ENCODE peak calls at places on chromosomes 12 and 14, in five cellular contexts. I, E, Z, Y and L are unnamed samples.

GRCh38 chr14:51219473-51220448 is 20.3 kb upstream of the TMX1 start:
- DNase-seq in E (no peak), Y (peak), Z (no peak), I (no peak), L (no peak)

GRCh38 chr14:29906256-29906885 is 21.3 kb downstream of the PRKD1 start:
- DNase-seq in E (no peak), Y (peak), I (no peak), Z (no peak), L (no peak)

GRCh38 chr12:58425481-58426392 is 484.4 kb downstream of the ATP23 start:
- DNase-seq in E (peak), I (peak), Y (peak), Z (peak), L (no peak)

GRCh38 chr12:113658030-113658655 is 186.5 kb upstream of the LHX5 start:
- DNase-seq in E (no peak), Y (no peak), Z (no peak), I (no peak), L (no peak)

GRCh38 chr14:50740858-50741257 is 72.8 kb upstream of the SAV1 start:
- DNase-seq in I (no peak), Y (no peak), E (no peak), Z (no peak), L (no peak)

GRCh38 chr12:77584860-77585259 is 245.8 kb upstream of the NAV3 start:
- DNase-seq in I (no peak), E (no peak), Z (no peak), Y (no peak), L (no peak)

GRCh38 chr14:69076341-69076740 is 76.6 kb downstream of the DCAF5 start:
- DNase-seq in E (no peak), I (no peak), Y (no peak), Z (no peak), L (no peak)

GRCh38 chr12:29309320-29309902 is 71.6 kb downstream of the ERGIC2 start:
- DNase-seq in Z (no peak), E (no peak), Y (peak), I (peak), L (no peak)

GRCh38 chr12:75548879-75549278 is 37.5 kb upstream of the KRR1 start:
- DNase-seq in Z (no peak), Y (no peak), I (no peak), E (no peak), L (no peak)

GRCh38 chr14:104932676-104933631 is 8.3 kb downstream of the PLD4 start:
- DNase-seq in Y (peak), E (peak), Z (peak), I (peak), L (peak)

GRCh38 chr14:62304172-62304571 is 542.0 kb downstream of the SNAPC1 start:
- DNase-seq in Z (no peak), I (no peak), E (no peak), Y (no peak), L (no peak)

GRCh38 chr12:1791104-1791927 is 29.0 kb upstream of the LRTM2 start:
- DNase-seq in I (peak), Y (peak), Z (peak), E (peak), L (no peak)

GRCh38 chr12:6178981-6179761 is 21.0 kb upstream of the CD9 start:
- DNase-seq in I (no peak), E (peak), Y (peak), Z (no peak), L (no peak)

GRCh38 chr12:77325505-77325904 is 260.1 kb upstream of the E2F7 start:
- DNase-seq in Z (no peak), Y (no peak), I (no peak), E (no peak), L (no peak)

GRCh38 chr14:20671597-20672283 is 12.6 kb upstream of the RNASE4 start:
- DNase-seq in E (no peak), Y (peak), Z (no peak), I (no peak), L (no peak)

GRCh38 chr14:58871972-58872530 is 234.3 kb downstream of the DACT1 start:
- DNase-seq in E (no peak), I (no peak), Y (peak), Z (no peak), L (no peak)

GRCh38 chr12:48985475-48985897 is 7.4 kb downstream of the WNT1 start:
- DNase-seq in I (no peak), Z (peak), E (no peak), Y (no peak), L (no peak)

GRCh38 chr14:100140452-100141132 is 18.9 kb downstream of the DEGS2 start:
- DNase-seq in Z (peak), I (no peak), Y (peak), E (no peak), L (no peak)

GRCh38 chr12:6552140-6552551 is 3.7 kb downstream of the IFFO1 start:
- DNase-seq in E (peak), Y (no peak), I (no peak), Z (no peak), L (peak)

GRCh38 chr12:2750185-2750584 is 44.6 kb upstream of the FKBP4 start:
- DNase-seq in I (no peak), Y (no peak), E (no peak), Z (no peak), L (no peak)

GRCh38 chr12:67320614-67321305 is 51.6 kb downstream of the CAND1 start:
- DNase-seq in Y (peak), E (no peak), Z (no peak), I (no peak), L (no peak)

GRCh38 chr12:58804749-58805148 is 115.6 kb downstream of the LRIG3 start:
- DNase-seq in Y (no peak), I (peak), Z (no peak), E (no peak), L (no peak)

GRCh38 chr12:98909749-98910148 is 264.7 kb downstream of the APAF1 start:
- DNase-seq in Y (no peak), I (no peak), Z (no peak), E (no peak), L (no peak)

GRCh38 chr14:96398921-96399320 is 7.0 kb downstream of the AK7 start:
- DNase-seq in Y (no peak), Z (no peak), E (no peak), I (no peak), L (no peak)

GRCh38 chr12:1093166-1093751 is 102.2 kb downstream of the ERC1 start:
- DNase-seq in Z (peak), Y (peak), E (peak), I (peak), L (no peak)

GRCh38 chr12:108214486-108214885 is 85.4 kb downstream of the WSCD2 start:
- DNase-seq in I (no peak), E (no peak), Z (peak), Y (peak), L (no peak)

GRCh38 chr14:21039585-21040369 is 2.4 kb upstream of the RNASE7 start:
- DNase-seq in E (peak), Y (peak), I (peak), Z (peak), L (no peak)

GRCh38 chr14:98999345-98999744 is 272.7 kb downstream of the BCL11B start:
- DNase-seq in Y (no peak), Z (no peak), E (no peak), I (no peak), L (no peak)

GRCh38 chr12:127537070-127537469 is 729.9 kb upstream of the TMEM132C start:
- DNase-seq in E (no peak), Y (no peak), I (no peak), Z (no peak), L (no peak)

GRCh38 chr12:69578283-69578682 is 7.0 kb upstream of the CCT2 start:
- DNase-seq in E (no peak), Y (no peak), I (no peak), Z (no peak), L (no peak)

GRCh38 chr12:99758997-99759396 is 111.4 kb downstream of the GARIN6 start:
- DNase-seq in Y (no peak), I (no peak), E (no peak), Z (no peak), L (no peak)

GRCh38 chr12:75236206-75236605 is 26.6 kb upstream of the KCNC2 start:
- DNase-seq in Y (no peak), E (no peak), Z (no peak), I (no peak), L (no peak)

GRCh38 chr12:132517013-132517739 is 27.2 kb downstream of the FBRSL1 start:
- DNase-seq in Z (no peak), I (no peak), Y (no peak), E (no peak), L (no peak)

GRCh38 chr12:82682851-82683261 is 3.9 kb upstream of the TMTC2 start:
- DNase-seq in E (no peak), Y (no peak), Z (no peak), I (no peak), L (no peak)

DNA sequence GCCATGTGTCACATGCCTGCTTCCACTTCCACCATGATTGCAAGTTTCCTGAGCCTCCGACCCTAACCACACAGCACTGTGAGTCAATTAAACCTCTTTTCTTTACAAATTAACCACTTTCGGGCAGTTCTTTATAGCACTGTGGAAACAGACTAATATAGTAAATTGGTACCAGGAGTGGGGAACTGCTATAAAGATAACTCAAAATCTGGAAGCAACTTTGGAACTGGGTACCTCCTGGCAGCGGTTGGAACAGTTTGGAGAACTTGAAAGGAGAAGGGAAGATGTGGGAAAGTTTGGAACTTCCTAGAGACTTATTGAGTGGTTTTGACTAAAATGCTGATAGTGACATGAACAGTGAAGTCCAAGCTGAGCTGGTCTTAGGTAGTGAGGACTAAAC is 436.1 kb downstream of the TMEM121 start:
- DNase-seq in Z (no peak), I (no peak), E (no peak), Y (no peak), L (no peak)
- H3K27ac ChIP-seq in Z (no peak), I (no peak), E (no peak), Y (no peak), L (no peak)

DNA sequence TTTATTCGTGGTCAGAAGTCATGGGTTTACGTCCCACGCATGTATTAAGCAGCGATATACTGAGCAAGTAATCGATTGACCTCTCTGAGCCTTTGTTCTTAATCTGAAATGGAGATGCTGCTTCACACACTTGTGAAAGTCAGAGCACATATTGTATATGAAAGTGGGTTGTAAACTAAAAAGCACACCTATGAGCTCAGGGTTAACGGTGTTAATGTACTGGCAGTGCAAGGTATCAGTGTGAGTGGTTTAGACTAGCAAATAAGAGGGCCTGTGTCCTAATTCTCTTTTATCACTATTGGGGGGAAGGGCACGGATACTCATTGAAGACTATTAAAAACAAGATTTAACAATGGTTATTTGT is 676 bp downstream of the MRPL42 start:
- DNase-seq in E (no peak), I (no peak), Y (no peak), Z (no peak), L (no peak)
- H3K27ac ChIP-seq in E (peak), I (peak), Y (peak), Z (peak), L (peak)

GRCh38 chr14:79370969-79371368 is 840.3 kb downstream of the DIO2 start:
- DNase-seq in E (no peak), Y (no peak), Z (no peak), I (no peak), L (no peak)

GRCh38 chr14:79375336-79375735 is 836.0 kb downstream of the DIO2 start:
- DNase-seq in Y (no peak), E (no peak), Z (no peak), I (no peak), L (no peak)

GRCh38 chr14:79373451-79373850 is 837.9 kb downstream of the DIO2 start:
- DNase-seq in I (no peak), Y (no peak), E (no peak), Z (no peak), L (no peak)

DNA sequence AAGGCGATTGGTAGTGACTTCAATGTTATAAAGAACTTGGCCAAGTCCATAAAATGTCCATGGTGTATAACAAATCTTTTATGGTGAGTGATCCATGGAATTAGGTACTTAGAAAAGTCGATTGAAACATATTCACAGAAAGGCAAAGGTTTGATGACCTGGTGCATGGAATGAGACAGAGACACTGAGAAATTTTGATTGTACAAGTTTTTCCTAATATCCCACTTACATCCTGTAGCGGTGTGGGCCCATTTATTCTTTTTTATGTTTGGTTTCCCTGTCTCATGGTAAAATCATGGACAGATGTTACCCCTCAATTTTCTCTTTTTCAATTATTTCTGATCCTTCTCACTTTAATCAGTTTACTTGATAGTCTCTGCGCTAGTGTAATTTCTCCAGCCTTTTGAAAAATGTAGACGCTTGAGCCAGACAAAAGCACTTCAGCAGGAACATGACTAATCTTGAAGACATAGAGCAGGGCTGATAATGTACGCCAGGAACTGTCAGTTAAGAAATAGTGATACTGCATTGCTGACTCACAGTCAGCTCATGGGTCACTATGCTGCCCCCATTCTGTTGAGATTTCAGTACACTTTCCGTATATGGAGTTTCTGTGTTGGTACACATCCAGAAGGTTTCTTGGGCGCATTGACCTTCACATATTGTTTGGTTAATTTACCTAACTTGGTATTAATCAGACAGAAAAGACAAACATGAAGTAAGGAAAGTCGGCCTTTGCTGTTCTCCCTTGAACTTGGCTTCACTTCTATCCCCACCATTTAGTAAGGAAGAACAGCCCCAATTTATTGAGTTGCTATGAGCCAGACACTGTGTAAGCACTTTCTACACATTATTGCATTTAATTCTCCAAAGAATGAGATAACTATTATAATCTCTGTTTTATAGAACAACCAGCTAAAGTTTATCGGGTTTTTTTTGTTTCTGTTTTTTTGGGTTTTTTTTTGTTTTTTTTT is 841.7 kb downstream of the DIO2 start:
- DNase-seq in E (peak), Z (no peak), Y (peak), I (no peak), L (no peak)
- H3K27ac ChIP-seq in E (no peak), Z (no peak), Y (no peak), I (no peak), L (no peak)

GRCh38 chr12:120110550-120111501 is 5.7 kb downstream of the RAB35 start:
- DNase-seq in I (no peak), Y (no peak), Z (no peak), E (no peak), L (peak)

GRCh38 chr12:120104924-120105323 is 11.6 kb downstream of the RAB35 start:
- DNase-seq in E (no peak), Z (no peak), Y (no peak), I (no peak), L (no peak)

GRCh38 chr12:120115066-120115465 is 1.5 kb downstream of the RAB35 start:
- DNase-seq in I (no peak), E (no peak), Y (no peak), Z (no peak), L (no peak)

GRCh38 chr12:120106151-120106550 is 10.4 kb downstream of the RAB35 start:
- DNase-seq in I (no peak), Y (no peak), Z (no peak), E (no peak), L (no peak)

GRCh38 chr12:120109570-120110267 is 6.8 kb downstream of the RAB35 start:
- DNase-seq in I (no peak), Y (no peak), Z (no peak), E (no peak), L (no peak)
- H3K27ac ChIP-seq in I (no peak), Y (no peak), Z (no peak), E (no peak), L (no peak)

GRCh38 chr14:24249230-24250021 is 7.0 kb upstream of the TINF2 start:
- DNase-seq in Z (no peak), E (no peak), Y (no peak), I (no peak), L (no peak)
- H3K27ac ChIP-seq in Z (no peak), E (no peak), Y (no peak), I (no peak), L (no peak)

GRCh38 chr14:64760916-64761315 is 56.7 kb downstream of the PLEKHG3 start:
- DNase-seq in Z (no peak), I (no peak), Y (no peak), E (no peak), L (no peak)
- H3K27ac ChIP-seq in Z (no peak), I (no peak), Y (no peak), E (no peak), L (no peak)

GRCh38 chr12:45760333-45760732 is 30.8 kb downstream of the ARID2 start:
- DNase-seq in E (no peak), Z (no peak), I (no peak), Y (no peak), L (no peak)

GRCh38 chr12:45756666-45757065 is 27.2 kb downstream of the ARID2 start:
- DNase-seq in E (peak), Z (no peak), I (no peak), Y (peak), L (no peak)

GRCh38 chr12:45762185-45763110 is 32.9 kb downstream of the ARID2 start:
- DNase-seq in I (peak), E (peak), Y (peak), Z (no peak), L (no peak)

DNA sequence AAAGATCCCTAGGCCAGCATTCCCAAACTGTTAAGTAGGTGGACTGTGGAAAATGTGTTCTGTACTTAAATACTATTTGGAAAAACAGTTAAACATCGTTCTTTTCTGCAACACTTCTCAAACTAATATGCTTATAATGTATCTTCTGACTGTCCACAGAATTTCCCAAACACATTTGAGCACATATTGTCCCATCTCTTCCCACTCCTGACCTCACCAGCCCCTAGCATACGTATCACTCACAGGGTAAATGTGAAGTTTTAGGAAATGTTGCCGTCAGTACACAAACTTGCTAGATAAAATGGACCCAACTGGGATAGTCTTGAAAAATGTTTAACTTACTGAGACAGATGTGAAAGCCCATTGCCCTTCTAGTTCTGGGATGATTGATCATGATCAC is 27.7 kb downstream of the ARID2 start:
- DNase-seq in E (no peak), Z (no peak), Y (no peak), I (no peak), L (no peak)
- H3K27ac ChIP-seq in E (no peak), Z (no peak), Y (no peak), I (no peak), L (no peak)

DNA sequence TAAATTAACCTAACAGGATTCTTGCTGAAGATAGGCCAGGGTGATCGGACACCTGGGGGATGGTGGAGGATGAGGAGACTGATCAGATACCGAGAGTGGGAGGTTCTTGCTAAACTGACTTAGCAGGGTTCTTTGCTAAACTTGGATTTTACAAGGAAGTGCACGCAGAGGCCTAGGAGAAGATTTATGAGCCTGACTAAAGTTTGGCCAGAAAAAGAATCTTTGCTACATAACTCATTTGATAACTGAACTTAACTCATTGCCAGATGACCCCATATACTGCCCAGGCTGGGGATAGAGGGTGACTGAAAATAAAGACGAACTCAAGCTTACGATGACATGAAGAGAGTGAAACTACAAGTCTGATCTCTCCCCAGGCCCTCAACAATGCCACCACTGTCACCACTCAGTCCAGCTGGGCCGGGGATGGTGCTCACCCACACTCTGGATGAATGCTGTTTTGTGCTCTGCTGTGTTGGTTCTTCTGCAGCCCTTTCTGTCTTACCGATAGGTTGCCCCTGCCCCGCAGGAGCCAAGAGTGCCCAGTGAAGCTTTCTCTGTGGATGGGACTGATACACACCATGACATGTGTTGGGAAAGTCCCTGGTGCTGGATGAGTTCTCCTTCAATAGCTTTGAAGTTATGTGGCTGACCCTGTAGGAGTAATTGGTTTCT is 29.0 kb downstream of the PPFIBP1 start:
- DNase-seq in E (no peak), I (no peak), Y (peak), Z (no peak), L (no peak)
- H3K27ac ChIP-seq in E (no peak), I (no peak), Y (peak), Z (no peak), L (peak)